ENCODE peak calls at places on chromosomes 7 and 10, in six cellular contexts. A is PC-9; F is OCI-M1; M is activated CD4-positive, alpha-beta T cell treated with anti-CD3 and anti-CD28 coated beads, Interleukin-2, amount 50 U/mL, for 1 hour; Z is stimulated activated CD8-positive, alpha-beta memory T cell treated with anti-CD3 and anti-CD28 coated beads, Interleukin-15, amount 100 ng/mL, for 24 hours; P is H54. J is an unnamed sample.

GRCh38 chr10:127135844-127136577 is 60.4 kb downstream of the INSYN2A start:
- DNase-seq in F (no peak), M (no peak), P (no peak), A (no peak), Z (no peak), J (no peak)

GRCh38 chr7:156816943-156817572 is 75.9 kb downstream of the LMBR1 start:
- DNase-seq in F (peak), P (no peak), Z (no peak), A (no peak), M (no peak), J (no peak)

GRCh38 chr7:22576941-22577927 is 77.2 kb upstream of the STEAP1B start:
- DNase-seq in A (peak), Z (no peak), M (no peak), F (no peak), P (no peak), J (no peak)

GRCh38 chr7:12031638-12032037 is 179.5 kb upstream of the TMEM106B start:
- DNase-seq in A (no peak), M (no peak), Z (no peak), P (peak), F (peak), J (no peak)

GRCh38 chr7:139078911-139079310 is 30.6 kb downstream of the ZC3HAV1 start:
- DNase-seq in P (no peak), A (no peak), Z (no peak), F (no peak), M (no peak), J (no peak)

GRCh38 chr10:77809336-77809735 is 117.2 kb downstream of the DLG5 start:
- DNase-seq in A (no peak), F (no peak), M (no peak), P (no peak), Z (no peak), J (no peak)

GRCh38 chr10:110852255-110852896 is 19.4 kb upstream of the PDCD4 start:
- DNase-seq in P (peak), Z (no peak), M (no peak), F (no peak), A (peak), J (no peak)

GRCh38 chr7:69517985-69518731 is 80.1 kb upstream of the AUTS2 start:
- DNase-seq in M (no peak), Z (no peak), A (no peak), P (no peak), F (no peak), J (no peak)

GRCh38 chr10:124545756-124546369 is 84.2 kb downstream of the LHPP start:
- DNase-seq in F (no peak), P (no peak), A (no peak), Z (no peak), M (no peak), J (no peak)

GRCh38 chr7:92685146-92686042 is 95.2 kb upstream of the FAM133B start:
- DNase-seq in F (peak), A (no peak), M (peak), P (no peak), Z (no peak), J (no peak)

GRCh38 chr7:29622335-29623265 is 59.0 kb downstream of the PRR15 start:
- DNase-seq in F (peak), Z (no peak), P (peak), A (peak), M (no peak), J (no peak)

GRCh38 chr7:18570441-18570840 is 74.9 kb downstream of the HDAC9 start:
- DNase-seq in Z (no peak), M (no peak), P (no peak), F (no peak), A (no peak), J (no peak)

GRCh38 chr10:20922033-20922432 is 24.9 kb upstream of the NEBL start:
- DNase-seq in P (no peak), Z (no peak), F (no peak), M (no peak), A (no peak), J (no peak)

GRCh38 chr10:656883-657282 is 32.6 kb downstream of the DIP2C start:
- DNase-seq in F (no peak), M (no peak), A (no peak), P (no peak), Z (no peak), J (no peak)

GRCh38 chr10:43939939-43940810 is 291.5 kb upstream of the ZNF32 start:
- DNase-seq in A (no peak), F (peak), M (no peak), Z (no peak), P (no peak), J (no peak)

GRCh38 chr7:29359480-29360093 is 165.0 kb downstream of the CHN2 start:
- DNase-seq in F (no peak), M (no peak), Z (no peak), A (no peak), P (no peak), J (no peak)

GRCh38 chr7:134865001-134865845 is 85.8 kb downstream of the CALD1 start:
- DNase-seq in Z (no peak), F (peak), A (no peak), P (no peak), M (peak), J (no peak)

GRCh38 chr10:5942471-5942870 is 34.9 kb downstream of the IL15RA start:
- DNase-seq in F (no peak), P (no peak), Z (no peak), M (no peak), A (no peak), J (no peak)

GRCh38 chr7:40162516-40162915 is 27.7 kb downstream of the SUGCT start:
- DNase-seq in A (no peak), M (no peak), F (no peak), Z (no peak), P (no peak), J (no peak)

GRCh38 chr7:3494890-3495289 is 193.8 kb downstream of the SDK1 start:
- DNase-seq in M (no peak), Z (no peak), A (no peak), P (no peak), F (no peak), J (no peak)

GRCh38 chr7:154183482-154183881 is 131.3 kb downstream of the DPP6 start:
- DNase-seq in P (no peak), M (no peak), Z (no peak), F (no peak), A (no peak), J (no peak)

GRCh38 chr7:143239822-143240221 is 18.0 kb downstream of the TAS2R40 start:
- DNase-seq in P (no peak), F (no peak), M (no peak), Z (no peak), A (peak), J (no peak)

GRCh38 chr7:155205368-155206285 is 92.1 kb upstream of the INSIG1 start:
- DNase-seq in A (peak), F (peak), M (peak), P (peak), Z (peak), J (no peak)

GRCh38 chr7:122637799-122638198 is 61.1 kb downstream of the RNF133 start:
- DNase-seq in M (no peak), F (no peak), P (no peak), Z (no peak), A (no peak), J (no peak)

GRCh38 chr7:155066417-155066950 is 3.6 kb upstream of the HTR5A start:
- DNase-seq in A (no peak), P (peak), F (no peak), M (no peak), Z (no peak), J (no peak)

GRCh38 chr7:30172451-30172850 is 37.7 kb downstream of the MTURN start:
- DNase-seq in M (no peak), F (no peak), A (peak), Z (no peak), P (peak), J (no peak)

GRCh38 chr7:22894585-22894984 is 71.9 kb upstream of the TOMM7 start:
- DNase-seq in M (no peak), A (no peak), Z (no peak), P (no peak), F (no peak), J (no peak)

GRCh38 chr7:5519515-5519928 is 95.9 kb upstream of the TNRC18 start:
- DNase-seq in P (no peak), Z (no peak), F (no peak), A (no peak), M (no peak), J (no peak)

GRCh38 chr7:8362723-8363369 is 70.6 kb upstream of the NXPH1 start:
- DNase-seq in A (no peak), P (no peak), Z (no peak), F (peak), M (no peak), J (no peak)

J was measured in D721Med.